ENCODE peak calls at places on chromosomes 2 and 18, in seven cellular contexts. H, Y, C, B, R, L and P are unnamed samples.

GRCh38 chr2:85245891-85246290 is 81.9 kb downstream of the TGOLN2 start:
- DNase-seq in R (no peak), Y (no peak), L (no peak), H (no peak), C (no peak), B (no peak), P (no peak)

GRCh38 chr2:55986700-55987440 is 63.3 kb upstream of the EFEMP1 start:
- DNase-seq in C (no peak), R (no peak), Y (no peak), B (no peak), L (no peak), H (no peak), P (no peak)

GRCh38 chr2:218405365-218406208 is 5.9 kb downstream of the CTDSP1 start:
- DNase-seq in C (peak), H (no peak), R (no peak), B (peak), L (peak), Y (no peak), P (peak)

GRCh38 chr2:219876931-219877330 is 249.5 kb downstream of the SLC4A3 start:
- DNase-seq in H (no peak), Y (no peak), B (no peak), L (no peak), C (no peak), R (no peak), P (no peak)

GRCh38 chr2:217970206-217970605 is 32.6 kb downstream of the TNS1 start:
- DNase-seq in H (no peak), L (no peak), R (no peak), B (no peak), Y (no peak), C (no peak), P (no peak)

GRCh38 chr2:217966399-217967068 is 36.3 kb downstream of the TNS1 start:
- DNase-seq in R (no peak), C (no peak), B (no peak), L (no peak), H (no peak), Y (no peak), P (no peak)

GRCh38 chr2:186379052-186379451 is 107.0 kb upstream of the ZC3H15 start:
- DNase-seq in Y (no peak), L (no peak), B (no peak), R (no peak), H (no peak), C (no peak), P (no peak)

GRCh38 chr2:195662138-195662537 is 5.1 kb downstream of the SLC39A10 start:
- DNase-seq in Y (no peak), H (no peak), C (no peak), L (no peak), B (no peak), R (no peak), P (no peak)

GRCh38 chr18:68219867-68220266 is 495.0 kb downstream of the TMX3 start:
- DNase-seq in H (no peak), C (no peak), Y (no peak), B (no peak), L (no peak), R (no peak), P (no peak)

GRCh38 chr2:105385703-105386540 is 12.9 kb downstream of the FHL2 start:
- DNase-seq in Y (no peak), L (peak), B (no peak), R (no peak), H (no peak), C (no peak), P (no peak)